ENCODE peak calls at places on chromosomes 1 and 21, in ten cellular contexts. One of them, this sample, is unnamed.

GRCh38 chr1:43205671-43206070 is 33.5 kb downstream of the CFAP57 start:
- DNase-seq in prostate gland: no peak
- DNase-seq in right lobe of liver: no peak
- DNase-seq in endothelial cell of umbilical vein: peak
- DNase-seq in esophagus squamous epithelium: no peak
- DNase-seq in adrenal gland: no peak
- DNase-seq in IMR-90: peak
- DNase-seq in tibial nerve: no peak
- DNase-seq in body of pancreas: no peak
- DNase-seq in ovary: no peak
- DNase-seq in this sample: no peak

GRCh38 chr21:27246741-27247140 is 279.9 kb upstream of the ADAMTS5 start:
- DNase-seq in endothelial cell of umbilical vein: no peak
- DNase-seq in right lobe of liver: no peak
- DNase-seq in body of pancreas: no peak
- DNase-seq in tibial nerve: no peak
- DNase-seq in prostate gland: no peak
- DNase-seq in adrenal gland: no peak
- DNase-seq in ovary: no peak
- DNase-seq in esophagus squamous epithelium: no peak
- DNase-seq in IMR-90: peak
- DNase-seq in this sample: no peak

GRCh38 chr1:218585565-218586184 is 240.5 kb downstream of the TGFB2 start:
- DNase-seq in ovary: no peak
- DNase-seq in tibial nerve: no peak
- DNase-seq in IMR-90: peak
- DNase-seq in right lobe of liver: no peak
- DNase-seq in adrenal gland: peak
- DNase-seq in body of pancreas: no peak
- DNase-seq in esophagus squamous epithelium: no peak
- DNase-seq in prostate gland: no peak
- DNase-seq in endothelial cell of umbilical vein: peak
- DNase-seq in this sample: peak

GRCh38 chr1:243842978-243843490 is 7.0 kb downstream of the AKT3 start:
- DNase-seq in prostate gland: no peak
- DNase-seq in body of pancreas: no peak
- DNase-seq in adrenal gland: peak
- DNase-seq in right lobe of liver: no peak
- DNase-seq in endothelial cell of umbilical vein: peak
- DNase-seq in IMR-90: peak
- DNase-seq in ovary: no peak
- DNase-seq in tibial nerve: peak
- DNase-seq in esophagus squamous epithelium: no peak
- DNase-seq in this sample: no peak

GRCh38 chr1:172824199-172824598 is 165.3 kb downstream of the FASLG start:
- DNase-seq in ovary: no peak
- DNase-seq in tibial nerve: peak
- DNase-seq in endothelial cell of umbilical vein: no peak
- DNase-seq in adrenal gland: no peak
- DNase-seq in prostate gland: no peak
- DNase-seq in IMR-90: peak
- DNase-seq in body of pancreas: no peak
- DNase-seq in esophagus squamous epithelium: no peak
- DNase-seq in right lobe of liver: no peak
- DNase-seq in this sample: no peak

GRCh38 chr1:2786329-2787162 is 14.9 kb downstream of the TTC34 start:
- DNase-seq in body of pancreas: peak
- DNase-seq in prostate gland: no peak
- DNase-seq in endothelial cell of umbilical vein: peak
- DNase-seq in IMR-90: no peak
- DNase-seq in ovary: peak
- DNase-seq in adrenal gland: peak
- DNase-seq in esophagus squamous epithelium: no peak
- DNase-seq in right lobe of liver: peak
- DNase-seq in tibial nerve: peak
- DNase-seq in this sample: peak

GRCh38 chr1:55064861-55065263 is 25.5 kb downstream of the PCSK9 start:
- DNase-seq in prostate gland: peak
- DNase-seq in right lobe of liver: peak
- DNase-seq in adrenal gland: peak
- DNase-seq in tibial nerve: no peak
- DNase-seq in body of pancreas: no peak
- DNase-seq in ovary: no peak
- DNase-seq in esophagus squamous epithelium: no peak
- DNase-seq in IMR-90: peak
- DNase-seq in endothelial cell of umbilical vein: peak
- DNase-seq in this sample: no peak

GRCh38 chr1:19426294-19427086 is 58.8 kb downstream of the CAPZB start:
- DNase-seq in adrenal gland: peak
- DNase-seq in endothelial cell of umbilical vein: no peak
- DNase-seq in ovary: no peak
- DNase-seq in IMR-90: no peak
- DNase-seq in right lobe of liver: no peak
- DNase-seq in prostate gland: no peak
- DNase-seq in tibial nerve: no peak
- DNase-seq in esophagus squamous epithelium: no peak
- DNase-seq in body of pancreas: no peak
- DNase-seq in this sample: no peak

GRCh38 chr1:73040811-73041210 is 758.5 kb upstream of the NEGR1 start:
- DNase-seq in ovary: no peak
- DNase-seq in tibial nerve: no peak
- DNase-seq in body of pancreas: no peak
- DNase-seq in endothelial cell of umbilical vein: no peak
- DNase-seq in right lobe of liver: no peak
- DNase-seq in esophagus squamous epithelium: no peak
- DNase-seq in IMR-90: no peak
- DNase-seq in adrenal gland: no peak
- DNase-seq in prostate gland: no peak
- DNase-seq in this sample: no peak

GRCh38 chr1:101526813-101527212 is 290.0 kb downstream of the S1PR1 start:
- DNase-seq in body of pancreas: no peak
- DNase-seq in adrenal gland: no peak
- DNase-seq in prostate gland: no peak
- DNase-seq in tibial nerve: no peak
- DNase-seq in esophagus squamous epithelium: no peak
- DNase-seq in ovary: no peak
- DNase-seq in IMR-90: no peak
- DNase-seq in endothelial cell of umbilical vein: no peak
- DNase-seq in right lobe of liver: no peak
- DNase-seq in this sample: no peak

GRCh38 chr1:245166471-245166885 is 11.7 kb downstream of the KIF26B start:
- DNase-seq in body of pancreas: no peak
- DNase-seq in endothelial cell of umbilical vein: peak
- DNase-seq in prostate gland: no peak
- DNase-seq in right lobe of liver: no peak
- DNase-seq in adrenal gland: peak
- DNase-seq in esophagus squamous epithelium: no peak
- DNase-seq in tibial nerve: no peak
- DNase-seq in ovary: no peak
- DNase-seq in IMR-90: peak
- DNase-seq in this sample: no peak

GRCh38 chr1:224435318-224435763 is 744 bp upstream of the WDR26 start:
- DNase-seq in esophagus squamous epithelium: no peak
- DNase-seq in tibial nerve: peak
- DNase-seq in endothelial cell of umbilical vein: peak
- DNase-seq in ovary: no peak
- DNase-seq in prostate gland: peak
- DNase-seq in IMR-90: peak
- DNase-seq in body of pancreas: no peak
- DNase-seq in right lobe of liver: no peak
- DNase-seq in adrenal gland: no peak
- DNase-seq in this sample: no peak

GRCh38 chr21:37868446-37868845 is 47.8 kb downstream of the KCNJ6 start:
- DNase-seq in endothelial cell of umbilical vein: no peak
- DNase-seq in ovary: no peak
- DNase-seq in adrenal gland: no peak
- DNase-seq in right lobe of liver: no peak
- DNase-seq in body of pancreas: no peak
- DNase-seq in prostate gland: no peak
- DNase-seq in esophagus squamous epithelium: no peak
- DNase-seq in tibial nerve: no peak
- DNase-seq in IMR-90: no peak
- DNase-seq in this sample: no peak

DNA sequence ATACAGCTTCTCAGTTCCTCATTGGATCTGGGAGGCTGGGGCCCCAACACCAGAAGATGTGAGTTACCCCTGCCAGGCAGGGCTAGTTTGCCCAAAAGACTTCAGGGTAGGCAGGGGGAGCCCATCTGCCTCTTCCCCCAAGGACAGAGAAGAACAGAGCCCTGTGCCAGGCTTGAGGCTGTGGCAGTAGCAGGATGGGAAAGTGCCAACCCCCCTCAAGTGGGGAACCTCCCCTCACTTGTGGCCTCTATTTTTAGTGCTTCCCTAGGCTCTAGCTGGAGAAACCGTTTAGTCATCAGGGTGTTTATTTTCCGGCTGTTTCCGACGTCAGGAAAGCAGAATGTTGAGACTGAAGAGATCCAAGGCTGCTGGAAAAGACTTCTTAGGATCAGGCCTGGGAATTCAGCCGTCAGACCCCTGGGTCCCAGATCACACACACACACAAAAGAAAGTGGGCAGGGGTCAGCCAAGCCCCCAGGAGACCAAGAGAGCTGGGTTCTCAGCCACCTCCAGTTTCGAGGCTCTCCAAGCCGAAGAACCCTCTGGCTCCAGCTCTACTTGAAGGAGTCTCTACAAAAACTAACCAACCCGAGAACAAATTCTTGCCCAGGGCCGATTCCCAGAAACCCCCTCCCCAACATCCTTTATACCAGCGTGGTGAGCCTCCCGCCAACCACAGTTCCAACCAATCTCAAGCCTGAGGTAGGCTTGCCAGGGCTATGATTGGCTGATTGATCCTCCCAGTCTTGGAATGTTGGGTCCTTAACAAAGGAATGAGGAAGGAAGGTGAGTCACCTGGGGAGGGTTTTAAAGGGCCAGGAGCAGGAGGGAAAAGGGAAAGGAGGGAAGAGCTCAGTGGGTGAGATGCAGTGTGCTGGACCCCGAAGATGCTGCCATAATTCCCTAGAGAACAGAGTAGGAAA is 2.4 kb upstream of the MEF2D start:
- DNase-seq in right lobe of liver: no peak
- DNase-seq in body of pancreas: peak
- DNase-seq in prostate gland: peak
- DNase-seq in endothelial cell of umbilical vein: peak
- DNase-seq in tibial nerve: peak
- DNase-seq in IMR-90: peak
- DNase-seq in esophagus squamous epithelium: no peak
- DNase-seq in ovary: peak
- DNase-seq in adrenal gland: peak
- DNase-seq in this sample: peak
- H3K4me3 ChIP-seq in right lobe of liver: no peak
- H3K4me3 ChIP-seq in body of pancreas: no peak
- H3K4me3 ChIP-seq in prostate gland: no peak
- H3K4me3 ChIP-seq in endothelial cell of umbilical vein: no peak
- H3K4me3 ChIP-seq in tibial nerve: peak
- H3K4me3 ChIP-seq in IMR-90: peak
- H3K4me3 ChIP-seq in esophagus squamous epithelium: peak
- H3K4me3 ChIP-seq in ovary: peak
- H3K4me3 ChIP-seq in adrenal gland: peak
- H3K4me3 ChIP-seq in this sample: peak

DNA sequence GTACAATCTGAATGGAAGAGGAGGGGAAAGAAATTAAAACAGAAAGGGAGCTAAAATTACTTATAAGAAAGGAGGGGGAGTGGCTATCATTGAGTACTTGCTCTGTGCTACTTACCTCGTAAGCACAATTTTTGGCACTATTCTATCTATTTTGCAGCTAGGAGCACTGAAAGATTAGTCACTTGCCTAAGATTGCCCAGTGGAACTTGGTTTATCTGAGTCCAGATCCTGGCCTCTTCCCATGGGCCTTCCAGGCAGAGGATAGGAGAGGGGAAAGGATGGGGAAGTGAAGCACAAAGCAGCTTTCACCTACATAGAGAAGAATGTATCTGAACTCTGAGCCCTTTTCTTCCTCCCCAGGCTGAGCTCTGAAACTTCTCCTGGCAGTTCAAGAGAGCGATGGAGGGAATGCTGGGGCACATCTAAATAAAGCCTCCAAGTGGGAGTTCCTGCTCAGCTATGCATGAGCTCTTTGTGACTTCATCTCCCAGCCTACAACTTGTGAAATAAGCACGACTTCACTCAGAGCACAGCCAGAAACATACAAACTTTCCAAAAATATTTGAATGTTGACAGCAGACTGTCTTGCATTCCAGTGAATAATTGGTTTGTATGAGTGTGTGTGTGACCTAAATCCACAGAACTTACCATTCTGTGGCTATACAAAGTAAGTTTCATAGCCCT is 29.4 kb downstream of the HMGB4 start:
- DNase-seq in body of pancreas: no peak
- DNase-seq in ovary: no peak
- DNase-seq in tibial nerve: peak
- DNase-seq in esophagus squamous epithelium: no peak
- DNase-seq in prostate gland: no peak
- DNase-seq in IMR-90: peak
- DNase-seq in endothelial cell of umbilical vein: no peak
- DNase-seq in adrenal gland: no peak
- DNase-seq in right lobe of liver: no peak
- DNase-seq in this sample: no peak
- H3K27ac ChIP-seq in body of pancreas: no peak
- H3K27ac ChIP-seq in ovary: no peak
- H3K27ac ChIP-seq in tibial nerve: peak
- H3K27ac ChIP-seq in esophagus squamous epithelium: peak
- H3K27ac ChIP-seq in prostate gland: no peak
- H3K27ac ChIP-seq in IMR-90: no peak
- H3K27ac ChIP-seq in endothelial cell of umbilical vein: no peak
- H3K27ac ChIP-seq in adrenal gland: peak
- H3K27ac ChIP-seq in right lobe of liver: no peak
- H3K27ac ChIP-seq in this sample: no peak

GRCh38 chr1:39409055-39409816 is 82.2 kb upstream of the BMP8A start:
- DNase-seq in endothelial cell of umbilical vein: peak
- DNase-seq in esophagus squamous epithelium: no peak
- DNase-seq in ovary: peak
- DNase-seq in tibial nerve: peak
- DNase-seq in body of pancreas: peak
- DNase-seq in prostate gland: no peak
- DNase-seq in IMR-90: peak
- DNase-seq in right lobe of liver: peak
- DNase-seq in adrenal gland: peak
- DNase-seq in this sample: peak
- TF ChIP-seq POLR2A in endothelial cell of umbilical vein: no peak
- TF ChIP-seq POLR2A in esophagus squamous epithelium: peak
- TF ChIP-seq POLR2A in ovary: peak
- TF ChIP-seq POLR2A in tibial nerve: peak
- TF ChIP-seq POLR2A in body of pancreas: peak
- TF ChIP-seq POLR2A in prostate gland: peak
- TF ChIP-seq POLR2A in IMR-90: no peak
- TF ChIP-seq POLR2A in right lobe of liver: peak
- TF ChIP-seq POLR2A in adrenal gland: peak
- TF ChIP-seq POLR2A in this sample: no peak

GRCh38 chr1:111649227-111649626 is 29.6 kb downstream of the RAP1A start:
- DNase-seq in right lobe of liver: no peak
- DNase-seq in ovary: no peak
- DNase-seq in tibial nerve: no peak
- DNase-seq in adrenal gland: no peak
- DNase-seq in prostate gland: no peak
- DNase-seq in esophagus squamous epithelium: no peak
- DNase-seq in endothelial cell of umbilical vein: no peak
- DNase-seq in body of pancreas: no peak
- DNase-seq in IMR-90: no peak
- DNase-seq in this sample: no peak
- H3K4me3 ChIP-seq in right lobe of liver: no peak
- H3K4me3 ChIP-seq in ovary: no peak
- H3K4me3 ChIP-seq in tibial nerve: no peak
- H3K4me3 ChIP-seq in adrenal gland: no peak
- H3K4me3 ChIP-seq in prostate gland: no peak
- H3K4me3 ChIP-seq in esophagus squamous epithelium: no peak
- H3K4me3 ChIP-seq in endothelial cell of umbilical vein: no peak
- H3K4me3 ChIP-seq in body of pancreas: no peak
- H3K4me3 ChIP-seq in IMR-90: no peak
- H3K4me3 ChIP-seq in this sample: no peak

This sample was measured in heart left ventricle.